ENCODE peak calls at places on chromosomes 13 and 19, in nine cellular contexts. H is fibroblast of mammary gland; M is CD8-positive, alpha-beta T cell; W is Caco-2; G is endothelial cell of umbilical vein; N is tibial nerve; F is neural progenitor cell; K is suprapubic skin; B is heart right ventricle. P is an unnamed sample.

GRCh38 chr13:100245099-100245498 is 156.2 kb downstream of the PCCA start:
- DNase-seq in N (no peak), B (no peak), K (no peak), M (no peak), F (no peak), W (no peak), H (no peak), G (no peak), P (no peak)

GRCh38 chr13:112105884-112106283 is 38.9 kb downstream of the SOX1 start:
- DNase-seq in H (no peak), W (no peak), N (no peak), K (no peak), F (peak), G (no peak), B (no peak), M (no peak), P (peak)

GRCh38 chr19:6276447-6276846 is 3.3 kb downstream of the MLLT1 start:
- DNase-seq in G (peak), M (no peak), N (peak), F (no peak), H (peak), B (peak), K (peak), W (no peak), P (no peak)

GRCh38 chr13:32443111-32443510 is 15.2 kb upstream of the N4BP2L1 start:
- DNase-seq in N (peak), W (peak), H (peak), M (peak), G (peak), K (no peak), B (no peak), F (no peak), P (no peak)

GRCh38 chr13:85492283-85492682 is 306.9 kb downstream of the SLITRK6 start:
- DNase-seq in K (no peak), G (no peak), N (no peak), H (no peak), B (no peak), M (no peak), F (no peak), W (no peak), P (no peak)

GRCh38 chr19:53942001-53942786 is 20.5 kb upstream of the CACNG8 start:
- DNase-seq in N (no peak), K (no peak), M (no peak), F (peak), H (peak), W (no peak), G (peak), B (no peak), P (peak)

GRCh38 chr19:23255700-23256099 is 5.5 kb upstream of the ZNF724 start:
- DNase-seq in F (no peak), W (no peak), B (no peak), M (no peak), K (no peak), N (no peak), H (no peak), G (no peak), P (no peak)

GRCh38 chr13:51797664-51798488 is 6.1 kb downstream of the DHRS12 start:
- DNase-seq in H (peak), N (no peak), B (no peak), W (peak), F (peak), G (peak), M (peak), K (no peak), P (peak)

GRCh38 chr13:96388598-96388997 is 298.7 kb downstream of the HS6ST3 start:
- DNase-seq in N (no peak), G (no peak), W (no peak), F (no peak), M (no peak), B (no peak), K (no peak), H (no peak), P (peak)

GRCh38 chr19:16324384-16325160 is at the start of gene KLF2:
- DNase-seq in G (peak), B (peak), W (peak), K (peak), N (peak), F (peak), H (peak), M (peak), P (peak)

GRCh38 chr13:106234656-106235055 is 300.8 kb downstream of the EFNB2 start:
- DNase-seq in M (no peak), G (no peak), K (no peak), H (no peak), N (no peak), W (no peak), F (peak), B (peak), P (no peak)

GRCh38 chr13:66689628-66690027 is 540.5 kb downstream of the PCDH9 start:
- DNase-seq in N (no peak), H (peak), M (no peak), W (no peak), B (no peak), G (peak), F (peak), K (no peak), P (no peak)

GRCh38 chr13:51635137-51635878 is 51.0 kb downstream of the WDFY2 start:
- DNase-seq in M (no peak), K (no peak), H (no peak), W (no peak), N (no peak), F (no peak), G (no peak), B (no peak), P (no peak)

GRCh38 chr19:5700455-5701092 is 10.5 kb downstream of the RPL36 start:
- DNase-seq in K (no peak), N (no peak), H (no peak), G (no peak), W (no peak), M (peak), B (no peak), F (no peak), P (no peak)

GRCh38 chr13:47672982-47673670 is 327.9 kb downstream of the SUCLA2 start:
- DNase-seq in W (no peak), K (no peak), F (no peak), M (no peak), N (no peak), H (peak), G (no peak), B (peak), P (no peak)

GRCh38 chr19:35462476-35462953 is 14.5 kb downstream of the FFAR2 start:
- DNase-seq in K (no peak), F (no peak), G (no peak), H (no peak), W (no peak), M (peak), N (no peak), B (no peak), P (no peak)

GRCh38 chr13:107883561-107884175 is 331.7 kb downstream of the LIG4 start:
- DNase-seq in W (no peak), K (no peak), N (no peak), F (no peak), M (no peak), G (no peak), H (no peak), B (no peak), P (no peak)

GRCh38 chr13:92187378-92187989 is 789.1 kb downstream of the GPC5 start:
- DNase-seq in M (no peak), W (peak), H (peak), G (peak), N (peak), K (no peak), F (peak), B (no peak), P (no peak)

DNA sequence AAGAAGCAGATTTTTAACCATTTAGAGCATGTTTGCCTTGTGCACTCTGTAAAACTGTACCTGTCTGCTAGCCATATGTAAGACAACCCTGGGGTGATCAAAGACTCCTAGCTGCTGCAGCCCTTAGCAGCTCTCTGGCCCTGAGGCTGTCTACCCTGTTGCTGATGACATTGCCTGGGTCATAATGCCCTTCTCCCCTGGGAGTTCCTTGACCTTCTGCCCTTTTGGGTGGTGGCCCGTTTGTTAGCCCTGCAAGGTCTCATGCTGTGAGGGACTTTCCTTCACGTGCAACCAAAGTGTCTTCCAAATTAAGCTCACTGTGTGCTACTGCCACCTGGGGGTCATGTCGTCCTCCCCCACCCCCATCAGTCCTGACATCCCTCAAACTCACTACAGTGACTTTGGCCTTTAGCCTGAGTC is 7.4 kb downstream of the GPC6 start:
- DNase-seq in N (no peak), K (no peak), M (no peak), G (no peak), B (no peak), H (no peak), W (peak), F (peak), P (peak)
- TF ChIP-seq CTCF in N (no peak), K (no peak), M (no peak), G (no peak), B (no peak), H (peak), W (peak), F (peak), P (peak)

GRCh38 chr19:43622070-43622469 is 2.6 kb upstream of the ZNF428 start:
- DNase-seq in H (no peak), G (no peak), N (no peak), M (no peak), K (no peak), B (no peak), F (no peak), W (no peak), P (no peak)

GRCh38 chr19:43616954-43617353 is 2.5 kb downstream of the ZNF428 start:
- DNase-seq in H (no peak), G (no peak), N (no peak), K (no peak), W (no peak), M (no peak), F (no peak), B (no peak), P (no peak)

GRCh38 chr19:43618921-43619261 is 538 bp downstream of the ZNF428 start:
- DNase-seq in W (no peak), N (no peak), B (no peak), H (peak), F (no peak), K (no peak), M (peak), G (peak), P (no peak)

GRCh38 chr19:43620061-43621001 is 902 bp upstream of the ZNF428 start:
- DNase-seq in N (no peak), B (peak), F (no peak), H (no peak), K (no peak), M (peak), G (no peak), W (no peak), P (no peak)

DNA sequence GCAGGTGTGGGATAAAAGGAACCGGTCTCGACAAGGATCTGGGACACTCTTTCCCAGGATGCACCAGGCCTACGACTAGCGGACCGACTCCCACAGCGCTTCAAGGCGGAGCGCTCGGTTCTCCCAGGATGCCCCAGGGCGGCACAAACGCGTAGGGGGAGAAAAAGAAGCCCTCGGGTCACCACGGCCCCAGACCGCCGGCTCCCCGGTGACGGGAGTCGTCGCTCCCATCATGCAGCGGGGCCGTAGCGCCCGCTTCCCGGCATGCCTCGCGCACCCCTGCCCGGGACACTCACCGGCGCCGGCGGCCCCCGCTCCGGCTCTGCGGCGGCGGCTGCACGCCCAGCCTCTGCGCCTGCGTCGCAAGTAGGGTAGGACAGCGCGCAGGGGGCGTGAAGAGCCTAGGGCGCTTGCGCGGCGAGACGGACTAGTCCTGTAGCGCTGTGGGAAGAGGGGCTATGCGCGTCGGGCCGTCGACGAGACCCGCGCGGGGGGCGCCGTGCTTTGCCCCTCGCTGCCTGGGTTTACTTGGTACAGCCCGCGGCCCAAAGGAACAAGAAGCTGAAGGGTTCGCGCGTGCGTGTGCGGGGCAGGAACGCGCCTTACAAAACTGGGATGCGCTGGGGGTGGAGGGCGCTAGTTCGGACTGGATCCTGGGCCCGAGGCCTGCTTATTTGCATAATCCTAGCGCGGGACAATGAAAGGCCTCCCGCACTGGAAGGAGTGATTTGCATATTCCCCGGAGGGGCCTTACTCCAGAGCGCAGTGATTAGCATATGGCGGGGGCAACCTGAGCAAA is at the start of gene ZNF428:
- DNase-seq in W (peak), B (peak), N (peak), M (peak), F (peak), K (peak), H (peak), G (peak), P (peak)
- TF ChIP-seq CTCF in W (no peak), B (no peak), N (no peak), M (no peak), F (no peak), K (no peak), H (no peak), G (no peak), P (no peak)

GRCh38 chr19:38412961-38413360 is 10.1 kb downstream of the FAM98C start:
- DNase-seq in N (no peak), W (no peak), M (no peak), F (no peak), H (no peak), B (no peak), K (no peak), G (no peak), P (no peak)

GRCh38 chr19:38411041-38411712 is 8.3 kb downstream of the FAM98C start:
- DNase-seq in H (no peak), B (no peak), W (no peak), K (no peak), M (no peak), N (no peak), F (no peak), G (no peak), P (no peak)

GRCh38 chr19:38412491-38412890 is 9.6 kb downstream of the FAM98C start:
- DNase-seq in G (no peak), W (no peak), N (no peak), H (no peak), B (no peak), F (no peak), M (no peak), K (no peak), P (no peak)

GRCh38 chr19:38413416-38413815 is 10.5 kb downstream of the FAM98C start:
- DNase-seq in N (no peak), H (no peak), G (no peak), B (no peak), W (no peak), K (no peak), M (no peak), F (no peak), P (no peak)

GRCh38 chr19:38409631-38410133 is 6.8 kb downstream of the FAM98C start:
- DNase-seq in F (no peak), W (no peak), B (peak), H (peak), G (no peak), M (no peak), K (no peak), N (no peak), P (no peak)
- TF ChIP-seq CTCF in F (no peak), W (no peak), B (no peak), H (no peak), G (no peak), M (no peak), K (no peak), N (no peak), P (no peak)

DNA sequence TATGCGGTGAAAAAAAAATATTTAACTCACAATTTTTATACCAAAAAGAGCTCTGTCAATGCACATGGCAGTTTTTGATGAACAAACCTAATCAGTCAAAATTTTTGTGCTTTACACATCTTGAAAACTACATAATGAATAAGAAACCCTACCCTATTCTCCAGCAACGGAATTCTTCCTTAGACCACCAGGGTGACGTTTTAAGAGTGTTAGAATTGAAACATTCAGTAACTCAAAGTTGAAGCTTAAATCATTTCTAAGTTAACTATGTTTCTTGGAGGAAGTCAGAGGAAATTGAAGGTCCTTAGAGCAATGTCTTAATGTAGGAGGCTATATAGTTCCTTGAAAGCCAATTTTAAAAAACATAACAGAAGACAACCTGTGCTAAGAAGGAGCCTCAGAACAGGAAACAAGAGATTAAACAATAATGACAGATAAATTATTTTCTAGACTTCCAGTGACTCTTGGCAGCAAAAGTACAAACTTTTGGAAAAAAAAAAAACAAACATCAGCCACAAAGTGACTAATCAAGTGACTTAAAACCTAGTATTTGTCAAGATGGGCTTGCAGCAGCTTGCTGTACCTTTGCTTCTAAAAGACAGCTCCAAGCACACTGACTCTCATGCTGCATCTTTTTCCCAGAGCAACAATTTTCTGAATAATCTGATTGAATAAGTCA is 6.2 kb downstream of the SPRY2 start:
- DNase-seq in B (no peak), W (no peak), K (no peak), N (no peak), M (no peak), H (peak), F (no peak), G (peak), P (no peak)
- TF ChIP-seq CTCF in B (no peak), W (no peak), K (no peak), N (no peak), M (no peak), H (no peak), F (peak), G (peak), P (peak)

DNA sequence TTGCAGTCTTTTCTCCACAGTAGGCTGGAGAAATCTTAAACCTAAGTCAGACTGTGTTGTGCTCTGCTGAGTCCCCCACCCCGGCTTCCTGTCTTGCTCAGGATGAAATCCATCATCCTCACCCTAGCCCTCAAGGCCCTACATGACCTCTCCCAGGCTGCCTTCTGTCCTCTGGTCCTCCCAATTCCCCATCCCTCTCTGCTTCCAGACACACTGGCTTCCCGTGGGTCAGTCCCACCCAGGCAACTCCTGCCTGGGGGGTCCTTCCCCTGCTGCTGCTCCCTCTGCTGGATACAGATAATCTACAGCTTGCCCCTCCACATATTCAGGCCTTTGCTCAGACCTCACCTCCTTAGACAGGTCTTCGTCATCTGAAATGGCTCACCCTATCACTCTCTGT is 18.4 kb upstream of the CBY2 start:
- DNase-seq in N (no peak), H (no peak), G (no peak), K (no peak), F (peak), B (no peak), M (no peak), W (no peak), P (peak)
- TF ChIP-seq CTCF in N (no peak), H (no peak), G (no peak), K (no peak), F (peak), B (no peak), M (no peak), W (peak), P (peak)

P was measured in H9.